ENCODE peak calls at places on chromosomes 6 and 20, in ten cellular contexts. One of them, this sample, is unnamed.
A peak's percentile ranks its signal among the peaks of the same experiment; 100 is the strongest.

GRCh38 chr6:156773935-156774871 is 3.0 kb upstream of the ARID1B start:
- DNase-seq in ascending aorta: no peak
- DNase-seq in lung: no peak
- DNase-seq in gastrocnemius medialis: no peak
- DNase-seq in suprapubic skin: no peak
- DNase-seq in CD4-positive, CD25-positive, alpha-beta regulatory T cell: no peak
- DNase-seq in psoas muscle: no peak
- DNase-seq in HCT116: no peak
- DNase-seq in pancreas: no peak
- DNase-seq in A549: no peak
- DNase-seq in this sample: no peak

GRCh38 chr20:33299111-33299603 is 16.1 kb downstream of the BPIFB1 start:
- DNase-seq in ascending aorta: peak; percentile 64
- DNase-seq in A549: peak; percentile 72
- DNase-seq in suprapubic skin: no peak
- DNase-seq in pancreas: peak; percentile 32
- DNase-seq in gastrocnemius medialis: no peak
- DNase-seq in lung: peak; percentile 77
- DNase-seq in psoas muscle: peak; percentile 61
- DNase-seq in CD4-positive, CD25-positive, alpha-beta regulatory T cell: peak; percentile 57
- DNase-seq in HCT116: peak; percentile 40
- DNase-seq in this sample: peak; percentile 69

GRCh38 chr6:81933648-81934047 is 181.2 kb upstream of the TENT5A start:
- DNase-seq in HCT116: no peak
- DNase-seq in psoas muscle: no peak
- DNase-seq in suprapubic skin: no peak
- DNase-seq in lung: no peak
- DNase-seq in A549: no peak
- DNase-seq in gastrocnemius medialis: no peak
- DNase-seq in pancreas: no peak
- DNase-seq in CD4-positive, CD25-positive, alpha-beta regulatory T cell: no peak
- DNase-seq in ascending aorta: no peak
- DNase-seq in this sample: no peak

GRCh38 chr6:40962241-40962640 is 76.8 kb downstream of the UNC5CL start:
- DNase-seq in lung: no peak
- DNase-seq in pancreas: no peak
- DNase-seq in gastrocnemius medialis: no peak
- DNase-seq in A549: peak; percentile 59
- DNase-seq in psoas muscle: no peak
- DNase-seq in ascending aorta: no peak
- DNase-seq in HCT116: peak; percentile 77
- DNase-seq in suprapubic skin: no peak
- DNase-seq in CD4-positive, CD25-positive, alpha-beta regulatory T cell: no peak
- DNase-seq in this sample: no peak

GRCh38 chr20:20184149-20184548 is 131.8 kb downstream of the CFAP61 start:
- DNase-seq in psoas muscle: no peak
- DNase-seq in lung: no peak
- DNase-seq in gastrocnemius medialis: no peak
- DNase-seq in ascending aorta: no peak
- DNase-seq in HCT116: no peak
- DNase-seq in A549: no peak
- DNase-seq in CD4-positive, CD25-positive, alpha-beta regulatory T cell: no peak
- DNase-seq in suprapubic skin: no peak
- DNase-seq in pancreas: no peak
- DNase-seq in this sample: no peak

GRCh38 chr6:36984581-36985383 is 1.2 kb downstream of the MTCH1 start:
- DNase-seq in HCT116: peak; percentile 19
- DNase-seq in psoas muscle: peak; percentile 57
- DNase-seq in gastrocnemius medialis: peak; percentile 26
- DNase-seq in pancreas: peak; percentile 41
- DNase-seq in suprapubic skin: peak; percentile 74
- DNase-seq in CD4-positive, CD25-positive, alpha-beta regulatory T cell: peak; percentile 51
- DNase-seq in A549: no peak
- DNase-seq in ascending aorta: peak; percentile 83
- DNase-seq in lung: peak; percentile 47
- DNase-seq in this sample: peak; percentile 78

GRCh38 chr6:129672883-129673631 is 36.9 kb downstream of the ARHGAP18 start:
- DNase-seq in ascending aorta: no peak
- DNase-seq in suprapubic skin: no peak
- DNase-seq in pancreas: no peak
- DNase-seq in gastrocnemius medialis: no peak
- DNase-seq in psoas muscle: no peak
- DNase-seq in HCT116: peak; percentile 80
- DNase-seq in CD4-positive, CD25-positive, alpha-beta regulatory T cell: peak; percentile 49
- DNase-seq in lung: no peak
- DNase-seq in A549: no peak
- DNase-seq in this sample: no peak

GRCh38 chr20:58059145-58059544 is 169.3 kb downstream of the ANKRD60 start:
- DNase-seq in A549: no peak
- DNase-seq in CD4-positive, CD25-positive, alpha-beta regulatory T cell: no peak
- DNase-seq in HCT116: no peak
- DNase-seq in lung: no peak
- DNase-seq in ascending aorta: peak; percentile 28
- DNase-seq in suprapubic skin: no peak
- DNase-seq in psoas muscle: no peak
- DNase-seq in pancreas: no peak
- DNase-seq in gastrocnemius medialis: no peak
- DNase-seq in this sample: peak; percentile 21

GRCh38 chr20:47392015-47392720 is 35.7 kb upstream of the ZMYND8 start:
- DNase-seq in A549: peak; percentile 83
- DNase-seq in pancreas: no peak
- DNase-seq in psoas muscle: no peak
- DNase-seq in gastrocnemius medialis: peak; percentile 25
- DNase-seq in lung: peak; percentile 44
- DNase-seq in CD4-positive, CD25-positive, alpha-beta regulatory T cell: no peak
- DNase-seq in suprapubic skin: no peak
- DNase-seq in ascending aorta: peak; percentile 72
- DNase-seq in HCT116: peak; percentile 81
- DNase-seq in this sample: peak; percentile 71

GRCh38 chr20:2692886-2693285 is 306 bp downstream of the EBF4 start:
- DNase-seq in ascending aorta: no peak
- DNase-seq in A549: peak; percentile 33
- DNase-seq in HCT116: no peak
- DNase-seq in pancreas: no peak
- DNase-seq in suprapubic skin: peak; percentile 44
- DNase-seq in psoas muscle: no peak
- DNase-seq in CD4-positive, CD25-positive, alpha-beta regulatory T cell: peak; percentile 18
- DNase-seq in gastrocnemius medialis: no peak
- DNase-seq in lung: no peak
- DNase-seq in this sample: no peak
- H3K4me1 ChIP-seq in ascending aorta: peaks cover 2% of the 10 kb centered on the region
- H3K4me1 ChIP-seq in A549: peaks cover 8% of the 10 kb centered on the region
- H3K4me1 ChIP-seq in HCT116: peaks cover 6% of the 10 kb centered on the region
- H3K4me1 ChIP-seq in pancreas: no peaks in the 10 kb centered on the region
- H3K4me1 ChIP-seq in suprapubic skin: peaks cover 18% of the 10 kb centered on the region
- H3K4me1 ChIP-seq in psoas muscle: no peaks in the 10 kb centered on the region
- H3K4me1 ChIP-seq in CD4-positive, CD25-positive, alpha-beta regulatory T cell: peaks cover 22% of the 10 kb centered on the region
- H3K4me1 ChIP-seq in gastrocnemius medialis: no peaks in the 10 kb centered on the region
- H3K4me1 ChIP-seq in lung: no peaks in the 10 kb centered on the region
- H3K4me1 ChIP-seq in this sample: peaks cover 13% of the 10 kb centered on the region

GRCh38 chr20:49831770-49832631 is 19.4 kb downstream of the SLC9A8 start:
- DNase-seq in A549: no peak
- DNase-seq in HCT116: no peak
- DNase-seq in pancreas: no peak
- DNase-seq in psoas muscle: no peak
- DNase-seq in gastrocnemius medialis: no peak
- DNase-seq in ascending aorta: no peak
- DNase-seq in suprapubic skin: no peak
- DNase-seq in lung: no peak
- DNase-seq in CD4-positive, CD25-positive, alpha-beta regulatory T cell: no peak
- DNase-seq in this sample: no peak
- H3K27ac ChIP-seq in A549: peak overlapping the region; percentile 64
- H3K27ac ChIP-seq in HCT116: no peak overlapping the region
- H3K27ac ChIP-seq in pancreas: no peak overlapping the region
- H3K27ac ChIP-seq in psoas muscle: no peak overlapping the region
- H3K27ac ChIP-seq in gastrocnemius medialis: peak overlapping the region; percentile 15
- H3K27ac ChIP-seq in ascending aorta: no peak overlapping the region
- H3K27ac ChIP-seq in suprapubic skin: peak overlapping the region; percentile 23
- H3K27ac ChIP-seq in lung: no peak overlapping the region
- H3K27ac ChIP-seq in CD4-positive, CD25-positive, alpha-beta regulatory T cell: no peak overlapping the region
- H3K27ac ChIP-seq in this sample: no peak overlapping the region

GRCh38 chr6:47161176-47161687 is 119.1 kb upstream of the ADGRF1 start:
- DNase-seq in HCT116: peak; percentile 29
- DNase-seq in lung: no peak
- DNase-seq in CD4-positive, CD25-positive, alpha-beta regulatory T cell: no peak
- DNase-seq in suprapubic skin: no peak
- DNase-seq in psoas muscle: no peak
- DNase-seq in pancreas: peak; percentile 11
- DNase-seq in ascending aorta: no peak
- DNase-seq in gastrocnemius medialis: no peak
- DNase-seq in A549: peak; percentile 21
- DNase-seq in this sample: no peak

GRCh38 chr6:47162231-47162630 is 120.1 kb upstream of the ADGRF1 start:
- DNase-seq in ascending aorta: no peak
- DNase-seq in gastrocnemius medialis: no peak
- DNase-seq in A549: no peak
- DNase-seq in lung: no peak
- DNase-seq in CD4-positive, CD25-positive, alpha-beta regulatory T cell: no peak
- DNase-seq in pancreas: no peak
- DNase-seq in suprapubic skin: no peak
- DNase-seq in HCT116: no peak
- DNase-seq in psoas muscle: no peak
- DNase-seq in this sample: no peak

GRCh38 chr6:47164877-47165276 is 122.7 kb upstream of the ADGRF1 start:
- DNase-seq in HCT116: no peak
- DNase-seq in gastrocnemius medialis: no peak
- DNase-seq in pancreas: no peak
- DNase-seq in A549: no peak
- DNase-seq in psoas muscle: no peak
- DNase-seq in lung: no peak
- DNase-seq in suprapubic skin: no peak
- DNase-seq in ascending aorta: no peak
- DNase-seq in CD4-positive, CD25-positive, alpha-beta regulatory T cell: no peak
- DNase-seq in this sample: no peak

GRCh38 chr6:47163536-47163935 is 121.4 kb upstream of the ADGRF1 start:
- DNase-seq in psoas muscle: no peak
- DNase-seq in A549: no peak
- DNase-seq in pancreas: no peak
- DNase-seq in lung: no peak
- DNase-seq in ascending aorta: no peak
- DNase-seq in suprapubic skin: no peak
- DNase-seq in CD4-positive, CD25-positive, alpha-beta regulatory T cell: no peak
- DNase-seq in gastrocnemius medialis: no peak
- DNase-seq in HCT116: no peak
- DNase-seq in this sample: no peak

DNA sequence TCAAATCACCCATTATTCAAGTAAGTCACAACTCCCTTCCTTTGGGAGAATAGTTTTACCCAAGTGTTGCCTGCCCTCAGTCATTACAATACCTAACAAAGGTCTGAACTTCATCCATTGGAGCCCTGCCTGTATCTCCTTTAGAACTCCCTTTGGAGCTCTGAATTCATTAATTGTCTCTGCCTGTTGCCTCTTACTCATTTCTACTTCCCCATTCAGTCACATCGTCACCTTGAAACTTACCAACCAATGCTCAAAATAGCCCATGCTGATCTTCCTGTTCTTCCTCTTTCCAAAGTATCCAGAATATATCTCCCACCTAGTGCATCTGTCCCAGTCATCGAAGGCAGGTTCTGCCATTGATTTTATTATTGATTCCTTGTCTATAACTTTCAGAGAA is 120.7 kb upstream of the ADGRF1 start:
- DNase-seq in suprapubic skin: no peak
- DNase-seq in pancreas: no peak
- DNase-seq in psoas muscle: no peak
- DNase-seq in ascending aorta: no peak
- DNase-seq in lung: no peak
- DNase-seq in CD4-positive, CD25-positive, alpha-beta regulatory T cell: no peak
- DNase-seq in A549: no peak
- DNase-seq in HCT116: no peak
- DNase-seq in gastrocnemius medialis: no peak
- DNase-seq in this sample: no peak
- H3K4me1 ChIP-seq in suprapubic skin: peaks cover 2% of the 10 kb centered on the region
- H3K4me1 ChIP-seq in pancreas: peaks cover 3% of the 10 kb centered on the region
- H3K4me1 ChIP-seq in psoas muscle: no peaks in the 10 kb centered on the region
- H3K4me1 ChIP-seq in ascending aorta: no peaks in the 10 kb centered on the region
- H3K4me1 ChIP-seq in lung: peaks cover 1% of the 10 kb centered on the region
- H3K4me1 ChIP-seq in CD4-positive, CD25-positive, alpha-beta regulatory T cell: no peaks in the 10 kb centered on the region
- H3K4me1 ChIP-seq in A549: peaks cover 25% of the 10 kb centered on the region
- H3K4me1 ChIP-seq in HCT116: peaks cover 5% of the 10 kb centered on the region
- H3K4me1 ChIP-seq in gastrocnemius medialis: peaks cover 4% of the 10 kb centered on the region
- H3K4me1 ChIP-seq in this sample: no peaks in the 10 kb centered on the region

GRCh38 chr20:37542281-37542680 is 14.6 kb upstream of the BLCAP start:
- DNase-seq in psoas muscle: no peak
- DNase-seq in A549: no peak
- DNase-seq in ascending aorta: no peak
- DNase-seq in HCT116: no peak
- DNase-seq in lung: no peak
- DNase-seq in suprapubic skin: no peak
- DNase-seq in gastrocnemius medialis: no peak
- DNase-seq in CD4-positive, CD25-positive, alpha-beta regulatory T cell: no peak
- DNase-seq in pancreas: no peak
- DNase-seq in this sample: no peak

GRCh38 chr20:37541326-37541725 is 13.7 kb upstream of the BLCAP start:
- DNase-seq in pancreas: no peak
- DNase-seq in lung: no peak
- DNase-seq in psoas muscle: no peak
- DNase-seq in gastrocnemius medialis: no peak
- DNase-seq in suprapubic skin: peak; percentile 10
- DNase-seq in CD4-positive, CD25-positive, alpha-beta regulatory T cell: no peak
- DNase-seq in ascending aorta: peak; percentile 30
- DNase-seq in A549: no peak
- DNase-seq in HCT116: no peak
- DNase-seq in this sample: no peak

GRCh38 chr20:37538003-37538402 is 10.3 kb upstream of the BLCAP start:
- DNase-seq in suprapubic skin: no peak
- DNase-seq in HCT116: no peak
- DNase-seq in ascending aorta: peak; percentile 53
- DNase-seq in lung: no peak
- DNase-seq in gastrocnemius medialis: no peak
- DNase-seq in psoas muscle: no peak
- DNase-seq in CD4-positive, CD25-positive, alpha-beta regulatory T cell: no peak
- DNase-seq in pancreas: no peak
- DNase-seq in A549: no peak
- DNase-seq in this sample: no peak

GRCh38 chr20:37539424-37539823 is 11.7 kb upstream of the BLCAP start:
- DNase-seq in CD4-positive, CD25-positive, alpha-beta regulatory T cell: no peak
- DNase-seq in psoas muscle: no peak
- DNase-seq in HCT116: no peak
- DNase-seq in A549: no peak
- DNase-seq in suprapubic skin: no peak
- DNase-seq in lung: no peak
- DNase-seq in gastrocnemius medialis: no peak
- DNase-seq in ascending aorta: no peak
- DNase-seq in pancreas: no peak
- DNase-seq in this sample: no peak

DNA sequence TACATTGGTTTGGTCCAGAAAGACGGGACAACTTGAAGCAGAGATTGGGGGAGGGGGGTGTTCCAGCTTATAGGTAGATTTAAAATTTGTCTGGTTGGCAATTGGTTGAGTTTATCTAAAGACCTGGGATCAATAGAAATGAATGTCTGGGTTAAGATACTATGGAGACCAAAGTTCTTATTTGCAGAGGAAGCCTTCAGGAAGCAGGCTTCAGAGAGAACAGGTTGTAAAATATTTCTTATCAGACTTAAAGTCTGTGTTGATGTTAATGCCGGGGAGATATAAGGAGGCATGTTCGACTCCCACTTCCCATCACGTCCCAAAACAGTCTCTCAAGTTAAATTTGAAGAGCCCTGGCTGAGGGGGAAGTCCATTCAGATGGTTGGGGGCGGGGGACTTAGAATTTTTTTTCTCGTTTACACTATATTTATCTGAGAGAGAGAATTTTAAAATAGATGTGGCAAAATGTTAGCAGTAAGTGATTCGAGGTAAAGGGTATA is 12.3 kb upstream of the BLCAP start:
- DNase-seq in CD4-positive, CD25-positive, alpha-beta regulatory T cell: no peak
- DNase-seq in A549: no peak
- DNase-seq in ascending aorta: no peak
- DNase-seq in suprapubic skin: peak; percentile 4
- DNase-seq in gastrocnemius medialis: no peak
- DNase-seq in lung: no peak
- DNase-seq in psoas muscle: no peak
- DNase-seq in HCT116: no peak
- DNase-seq in pancreas: no peak
- DNase-seq in this sample: no peak
- H3K27ac ChIP-seq in CD4-positive, CD25-positive, alpha-beta regulatory T cell: no peak overlapping the region
- H3K27ac ChIP-seq in A549: no peak overlapping the region
- H3K27ac ChIP-seq in ascending aorta: no peak overlapping the region
- H3K27ac ChIP-seq in suprapubic skin: no peak overlapping the region
- H3K27ac ChIP-seq in gastrocnemius medialis: no peak overlapping the region
- H3K27ac ChIP-seq in lung: no peak overlapping the region
- H3K27ac ChIP-seq in psoas muscle: no peak overlapping the region
- H3K27ac ChIP-seq in HCT116: no peak overlapping the region
- H3K27ac ChIP-seq in pancreas: no peak overlapping the region
- H3K27ac ChIP-seq in this sample: no peak overlapping the region

This sample was measured in right atrium auricular region.